ENCODE peak calls at places on chromosome 18, in five cellular contexts. One of them, this sample, is unnamed.

GRCh38 chr18:63578357-63578958 is 8.7 kb upstream of the SERPINB13 start:
- DNase-seq in OCI-LY7: peak
- DNase-seq in hepatocyte: peak
- DNase-seq in Karpas-422: peak
- DNase-seq in fibroblast of lung: peak
- DNase-seq in this sample: peak

GRCh38 chr18:55287935-55288868 is 299.8 kb downstream of the TCF4 start:
- DNase-seq in OCI-LY7: no peak
- DNase-seq in hepatocyte: no peak
- DNase-seq in Karpas-422: no peak
- DNase-seq in fibroblast of lung: no peak
- DNase-seq in this sample: no peak

GRCh38 chr18:44309185-44309584 is 371.5 kb upstream of the SETBP1 start:
- DNase-seq in OCI-LY7: no peak
- DNase-seq in hepatocyte: no peak
- DNase-seq in Karpas-422: no peak
- DNase-seq in fibroblast of lung: peak
- DNase-seq in this sample: no peak

GRCh38 chr18:75408554-75409506 is 18.7 kb downstream of the SMIM21 start:
- DNase-seq in OCI-LY7: no peak
- DNase-seq in hepatocyte: peak
- DNase-seq in Karpas-422: no peak
- DNase-seq in fibroblast of lung: peak
- DNase-seq in this sample: no peak

GRCh38 chr18:8657873-8658521 is 47.4 kb upstream of the MTCL1 start:
- DNase-seq in OCI-LY7: no peak
- DNase-seq in hepatocyte: peak
- DNase-seq in Karpas-422: peak
- DNase-seq in fibroblast of lung: peak
- DNase-seq in this sample: no peak

GRCh38 chr18:75915941-75916640 is 488.6 kb upstream of the SMIM21 start:
- DNase-seq in OCI-LY7: no peak
- DNase-seq in hepatocyte: peak
- DNase-seq in Karpas-422: no peak
- DNase-seq in fibroblast of lung: no peak
- DNase-seq in this sample: no peak

GRCh38 chr18:58466636-58467205 is 162.2 kb downstream of the ALPK2 start:
- DNase-seq in OCI-LY7: no peak
- DNase-seq in hepatocyte: no peak
- DNase-seq in Karpas-422: no peak
- DNase-seq in fibroblast of lung: no peak
- DNase-seq in this sample: no peak

GRCh38 chr18:75253784-75254183 is 43.2 kb downstream of the TSHZ1 start:
- DNase-seq in OCI-LY7: no peak
- DNase-seq in hepatocyte: no peak
- DNase-seq in Karpas-422: no peak
- DNase-seq in fibroblast of lung: peak
- DNase-seq in this sample: no peak

GRCh38 chr18:13657974-13658373 is 68.4 kb downstream of the FAM210A start:
- DNase-seq in OCI-LY7: no peak
- DNase-seq in hepatocyte: no peak
- DNase-seq in Karpas-422: no peak
- DNase-seq in fibroblast of lung: no peak
- DNase-seq in this sample: no peak

GRCh38 chr18:77140030-77140429 is 7.4 kb upstream of the MBP start:
- DNase-seq in OCI-LY7: no peak
- DNase-seq in hepatocyte: no peak
- DNase-seq in Karpas-422: no peak
- DNase-seq in fibroblast of lung: no peak
- DNase-seq in this sample: no peak
- H2AFZ ChIP-seq in OCI-LY7: no peak
- H2AFZ ChIP-seq in hepatocyte: no peak
- H2AFZ ChIP-seq in Karpas-422: no peak
- H2AFZ ChIP-seq in fibroblast of lung: no peak
- H2AFZ ChIP-seq in this sample: no peak

GRCh38 chr18:45772081-45772480 is 48.1 kb downstream of the SLC14A1 start:
- DNase-seq in OCI-LY7: no peak
- DNase-seq in hepatocyte: no peak
- DNase-seq in Karpas-422: no peak
- DNase-seq in fibroblast of lung: no peak
- DNase-seq in this sample: no peak
- H2AFZ ChIP-seq in OCI-LY7: no peak
- H2AFZ ChIP-seq in hepatocyte: no peak
- H2AFZ ChIP-seq in Karpas-422: no peak
- H2AFZ ChIP-seq in fibroblast of lung: no peak
- H2AFZ ChIP-seq in this sample: no peak

DNA sequence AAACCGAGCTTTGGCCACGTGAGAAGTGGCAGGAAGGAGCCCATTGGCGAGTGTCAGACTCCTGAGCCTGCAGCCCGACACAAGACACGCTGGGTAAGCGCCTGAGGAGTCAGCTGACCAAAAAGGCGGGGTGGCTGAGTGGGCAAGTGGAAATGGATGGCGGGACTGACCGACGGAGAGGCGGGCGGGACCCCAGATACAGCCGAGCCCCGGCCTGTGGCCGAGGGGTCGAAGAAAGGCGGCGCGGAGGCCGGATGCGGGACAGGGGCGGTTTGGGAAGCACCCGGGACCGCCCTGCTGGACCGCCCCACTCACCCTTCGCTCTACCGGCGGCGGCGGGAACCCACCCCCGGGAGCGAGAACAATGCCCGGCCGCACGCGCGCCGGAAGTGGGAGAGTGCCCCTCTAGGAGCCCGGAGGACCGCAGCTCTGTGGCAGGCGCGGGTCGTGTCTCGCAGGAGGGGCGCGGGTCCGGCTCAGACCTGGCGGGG is 22.8 kb downstream of the ZSCAN30 start:
- DNase-seq in OCI-LY7: no peak
- DNase-seq in hepatocyte: no peak
- DNase-seq in Karpas-422: no peak
- DNase-seq in fibroblast of lung: peak
- DNase-seq in this sample: no peak
- H2AFZ ChIP-seq in OCI-LY7: no peak
- H2AFZ ChIP-seq in hepatocyte: no peak
- H2AFZ ChIP-seq in Karpas-422: no peak
- H2AFZ ChIP-seq in fibroblast of lung: peak
- H2AFZ ChIP-seq in this sample: no peak

DNA sequence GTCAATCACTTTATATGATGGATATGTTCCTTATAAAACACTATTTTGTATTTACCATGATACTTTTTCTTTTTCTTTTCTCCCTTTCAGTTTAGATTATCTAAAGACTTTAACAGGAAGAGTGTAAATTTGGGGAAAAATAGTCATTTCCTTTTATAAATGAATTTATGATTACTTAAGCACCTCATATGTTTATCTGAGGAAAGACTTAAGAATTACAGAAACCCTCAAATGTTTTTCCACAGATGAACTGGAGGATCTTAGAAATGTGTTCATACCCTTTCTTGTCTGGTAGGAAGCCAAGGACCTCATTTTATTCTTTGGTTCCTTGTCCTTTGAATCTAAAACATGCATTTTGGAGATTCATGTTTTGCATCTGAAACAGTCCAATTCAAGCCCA is 36.7 kb downstream of the MAPRE2 start:
- DNase-seq in OCI-LY7: no peak
- DNase-seq in hepatocyte: no peak
- DNase-seq in Karpas-422: no peak
- DNase-seq in fibroblast of lung: no peak
- DNase-seq in this sample: no peak
- H2AFZ ChIP-seq in OCI-LY7: no peak
- H2AFZ ChIP-seq in hepatocyte: no peak
- H2AFZ ChIP-seq in Karpas-422: no peak
- H2AFZ ChIP-seq in fibroblast of lung: no peak
- H2AFZ ChIP-seq in this sample: no peak